ENCODE peak calls at places on chromosomes 16 and 17, in five cellular contexts. One of them, this sample, is unnamed.

GRCh38 chr17:34015253-34015652 is 239.8 kb upstream of the CCL2 start:
- DNase-seq in stimulated activated CD4-positive, alpha-beta T cell treated with anti-CD3 and anti-CD28 coated beads, Interleukin-2, amount 100 ng/mL, for 48 hours: no peak
- DNase-seq in activated T-cell treated with anti-CD3 and anti-CD28 coated beads for 24 hours: no peak
- DNase-seq in LoVo: no peak
- DNase-seq in naive thymus-derived CD8-positive, alpha-beta T cell: no peak
- DNase-seq in this sample: no peak

GRCh38 chr17:14428640-14429029 is 127.8 kb downstream of the HS3ST3B1 start:
- DNase-seq in stimulated activated CD4-positive, alpha-beta T cell treated with anti-CD3 and anti-CD28 coated beads, Interleukin-2, amount 100 ng/mL, for 48 hours: no peak
- DNase-seq in activated T-cell treated with anti-CD3 and anti-CD28 coated beads for 24 hours: peak; percentile 12
- DNase-seq in LoVo: no peak
- DNase-seq in naive thymus-derived CD8-positive, alpha-beta T cell: no peak
- DNase-seq in this sample: no peak

GRCh38 chr17:81427446-81428120 is 32.3 kb downstream of the BAHCC1 start:
- DNase-seq in stimulated activated CD4-positive, alpha-beta T cell treated with anti-CD3 and anti-CD28 coated beads, Interleukin-2, amount 100 ng/mL, for 48 hours: no peak
- DNase-seq in activated T-cell treated with anti-CD3 and anti-CD28 coated beads for 24 hours: no peak
- DNase-seq in LoVo: no peak
- DNase-seq in naive thymus-derived CD8-positive, alpha-beta T cell: no peak
- DNase-seq in this sample: no peak

GRCh38 chr17:33560165-33560564 is 267.1 kb upstream of the ASIC2 start:
- DNase-seq in stimulated activated CD4-positive, alpha-beta T cell treated with anti-CD3 and anti-CD28 coated beads, Interleukin-2, amount 100 ng/mL, for 48 hours: no peak
- DNase-seq in activated T-cell treated with anti-CD3 and anti-CD28 coated beads for 24 hours: no peak
- DNase-seq in LoVo: no peak
- DNase-seq in naive thymus-derived CD8-positive, alpha-beta T cell: no peak
- DNase-seq in this sample: no peak

GRCh38 chr16:69328854-69329316 is 1.5 kb downstream of the PDF start:
- DNase-seq in stimulated activated CD4-positive, alpha-beta T cell treated with anti-CD3 and anti-CD28 coated beads, Interleukin-2, amount 100 ng/mL, for 48 hours: no peak
- DNase-seq in activated T-cell treated with anti-CD3 and anti-CD28 coated beads for 24 hours: no peak
- DNase-seq in LoVo: no peak
- DNase-seq in naive thymus-derived CD8-positive, alpha-beta T cell: no peak
- DNase-seq in this sample: no peak

GRCh38 chr17:55005520-55005919 is 37.0 kb downstream of the STXBP4 start:
- DNase-seq in stimulated activated CD4-positive, alpha-beta T cell treated with anti-CD3 and anti-CD28 coated beads, Interleukin-2, amount 100 ng/mL, for 48 hours: no peak
- DNase-seq in activated T-cell treated with anti-CD3 and anti-CD28 coated beads for 24 hours: no peak
- DNase-seq in LoVo: peak; percentile 6
- DNase-seq in naive thymus-derived CD8-positive, alpha-beta T cell: no peak
- DNase-seq in this sample: no peak

GRCh38 chr17:1764274-1764673 is 2.4 kb downstream of the SERPINF1 start:
- DNase-seq in stimulated activated CD4-positive, alpha-beta T cell treated with anti-CD3 and anti-CD28 coated beads, Interleukin-2, amount 100 ng/mL, for 48 hours: peak; percentile 20
- DNase-seq in activated T-cell treated with anti-CD3 and anti-CD28 coated beads for 24 hours: peak; percentile 16
- DNase-seq in LoVo: no peak
- DNase-seq in naive thymus-derived CD8-positive, alpha-beta T cell: peak; percentile 60
- DNase-seq in this sample: no peak

GRCh38 chr17:83070800-83071341 is 8.5 kb upstream of the METRNL start:
- DNase-seq in stimulated activated CD4-positive, alpha-beta T cell treated with anti-CD3 and anti-CD28 coated beads, Interleukin-2, amount 100 ng/mL, for 48 hours: no peak
- DNase-seq in activated T-cell treated with anti-CD3 and anti-CD28 coated beads for 24 hours: no peak
- DNase-seq in LoVo: no peak
- DNase-seq in naive thymus-derived CD8-positive, alpha-beta T cell: no peak
- DNase-seq in this sample: no peak

GRCh38 chr16:11079657-11080187 is 135.4 kb downstream of the CLEC16A start:
- DNase-seq in stimulated activated CD4-positive, alpha-beta T cell treated with anti-CD3 and anti-CD28 coated beads, Interleukin-2, amount 100 ng/mL, for 48 hours: no peak
- DNase-seq in activated T-cell treated with anti-CD3 and anti-CD28 coated beads for 24 hours: no peak
- DNase-seq in LoVo: no peak
- DNase-seq in naive thymus-derived CD8-positive, alpha-beta T cell: no peak
- DNase-seq in this sample: no peak

GRCh38 chr16:75805946-75806345 is 79.7 kb upstream of the CPHXL start:
- DNase-seq in stimulated activated CD4-positive, alpha-beta T cell treated with anti-CD3 and anti-CD28 coated beads, Interleukin-2, amount 100 ng/mL, for 48 hours: no peak
- DNase-seq in activated T-cell treated with anti-CD3 and anti-CD28 coated beads for 24 hours: no peak
- DNase-seq in LoVo: no peak
- DNase-seq in naive thymus-derived CD8-positive, alpha-beta T cell: no peak
- DNase-seq in this sample: no peak

GRCh38 chr16:30637952-30638351 is 12.8 kb upstream of the PRR14 start:
- DNase-seq in stimulated activated CD4-positive, alpha-beta T cell treated with anti-CD3 and anti-CD28 coated beads, Interleukin-2, amount 100 ng/mL, for 48 hours: no peak
- DNase-seq in activated T-cell treated with anti-CD3 and anti-CD28 coated beads for 24 hours: no peak
- DNase-seq in LoVo: peak; percentile 45
- DNase-seq in naive thymus-derived CD8-positive, alpha-beta T cell: peak; percentile 14
- DNase-seq in this sample: no peak

GRCh38 chr17:48522990-48523389 is 7.8 kb downstream of the HOXB1 start:
- DNase-seq in stimulated activated CD4-positive, alpha-beta T cell treated with anti-CD3 and anti-CD28 coated beads, Interleukin-2, amount 100 ng/mL, for 48 hours: no peak
- DNase-seq in activated T-cell treated with anti-CD3 and anti-CD28 coated beads for 24 hours: no peak
- DNase-seq in LoVo: no peak
- DNase-seq in naive thymus-derived CD8-positive, alpha-beta T cell: no peak
- DNase-seq in this sample: no peak

GRCh38 chr16:73091199-73091598 is 43.3 kb upstream of the ZFHX3 start:
- DNase-seq in stimulated activated CD4-positive, alpha-beta T cell treated with anti-CD3 and anti-CD28 coated beads, Interleukin-2, amount 100 ng/mL, for 48 hours: no peak
- DNase-seq in activated T-cell treated with anti-CD3 and anti-CD28 coated beads for 24 hours: no peak
- DNase-seq in LoVo: no peak
- DNase-seq in naive thymus-derived CD8-positive, alpha-beta T cell: no peak
- DNase-seq in this sample: no peak

GRCh38 chr17:47931848-47932247 is 9.5 kb upstream of the PNPO start:
- DNase-seq in stimulated activated CD4-positive, alpha-beta T cell treated with anti-CD3 and anti-CD28 coated beads, Interleukin-2, amount 100 ng/mL, for 48 hours: no peak
- DNase-seq in activated T-cell treated with anti-CD3 and anti-CD28 coated beads for 24 hours: no peak
- DNase-seq in LoVo: no peak
- DNase-seq in naive thymus-derived CD8-positive, alpha-beta T cell: no peak
- DNase-seq in this sample: no peak

GRCh38 chr16:53216798-53217197 is 162.0 kb downstream of the CHD9 start:
- DNase-seq in stimulated activated CD4-positive, alpha-beta T cell treated with anti-CD3 and anti-CD28 coated beads, Interleukin-2, amount 100 ng/mL, for 48 hours: no peak
- DNase-seq in activated T-cell treated with anti-CD3 and anti-CD28 coated beads for 24 hours: no peak
- DNase-seq in LoVo: no peak
- DNase-seq in naive thymus-derived CD8-positive, alpha-beta T cell: no peak
- DNase-seq in this sample: no peak

GRCh38 chr16:85303354-85303883 is 191.1 kb upstream of the CIBAR2 start:
- DNase-seq in stimulated activated CD4-positive, alpha-beta T cell treated with anti-CD3 and anti-CD28 coated beads, Interleukin-2, amount 100 ng/mL, for 48 hours: peak; percentile 74
- DNase-seq in activated T-cell treated with anti-CD3 and anti-CD28 coated beads for 24 hours: peak; percentile 70
- DNase-seq in LoVo: peak; percentile 67
- DNase-seq in naive thymus-derived CD8-positive, alpha-beta T cell: peak; percentile 75
- DNase-seq in this sample: peak; percentile 73

GRCh38 chr16:72043058-72043457 is 11.2 kb upstream of the HP start:
- DNase-seq in stimulated activated CD4-positive, alpha-beta T cell treated with anti-CD3 and anti-CD28 coated beads, Interleukin-2, amount 100 ng/mL, for 48 hours: no peak
- DNase-seq in activated T-cell treated with anti-CD3 and anti-CD28 coated beads for 24 hours: no peak
- DNase-seq in LoVo: no peak
- DNase-seq in naive thymus-derived CD8-positive, alpha-beta T cell: no peak
- DNase-seq in this sample: no peak

GRCh38 chr16:81473561-81473960 is 29.0 kb downstream of the CMIP start:
- DNase-seq in stimulated activated CD4-positive, alpha-beta T cell treated with anti-CD3 and anti-CD28 coated beads, Interleukin-2, amount 100 ng/mL, for 48 hours: no peak
- DNase-seq in activated T-cell treated with anti-CD3 and anti-CD28 coated beads for 24 hours: no peak
- DNase-seq in LoVo: no peak
- DNase-seq in naive thymus-derived CD8-positive, alpha-beta T cell: no peak
- DNase-seq in this sample: no peak